ENCODE peak calls at places on chromosomes 2 and 18, in four cellular contexts. E, O, B and Y are unnamed samples.
A peak's percentile ranks its signal among the peaks of the same experiment; 100 is the strongest.

GRCh38 chr2:27152796-27153464 is 4.1 kb downstream of the TCF23 start:
- DNase-seq in E (peak; percentile 83), O (peak; percentile 3), B (no peak), Y (no peak)

GRCh38 chr2:145797692-145798091 is 1277.8 kb upstream of the ZEB2 start:
- DNase-seq in E (no peak), O (no peak), B (no peak), Y (no peak)

GRCh38 chr2:226426292-226426736 is 373.3 kb downstream of the IRS1 start:
- DNase-seq in E (peak; percentile 90), O (peak; percentile 86), B (no peak), Y (peak; percentile 89)

GRCh38 chr18:54127759-54128378 is 96.6 kb downstream of the MBD2 start:
- DNase-seq in E (peak; percentile 79), O (peak; percentile 87), B (peak; percentile 77), Y (peak; percentile 73)

GRCh38 chr2:216596234-216596985 is 36.8 kb upstream of the IGFBP2 start:
- DNase-seq in E (peak; percentile 88), O (peak; percentile 96), B (peak; percentile 62), Y (peak; percentile 84)

GRCh38 chr2:222810044-222810443 is 50.8 kb upstream of the ACSL3 start:
- DNase-seq in E (no peak), O (no peak), B (no peak), Y (no peak)

GRCh38 chr2:234630676-234631350 is 133.9 kb upstream of the ARL4C start:
- DNase-seq in E (peak; percentile 12), O (peak; percentile 47), B (no peak), Y (peak; percentile 11)

GRCh38 chr2:216017365-216017764 is 4.0 kb upstream of the MREG start:
- DNase-seq in E (peak; percentile 51), O (no peak), B (no peak), Y (no peak)

GRCh38 chr2:15766303-15766861 is 174.0 kb upstream of the MYCN start:
- DNase-seq in E (no peak), O (no peak), B (no peak), Y (no peak)

GRCh38 chr2:189369566-189369965 is 71.7 kb upstream of the WDR75 start:
- DNase-seq in E (peak; percentile 78), O (peak; percentile 75), B (no peak), Y (peak; percentile 51)

GRCh38 chr18:49014605-49015267 is 64.0 kb upstream of the SMAD7 start:
- DNase-seq in E (no peak), O (no peak), B (no peak), Y (no peak)

GRCh38 chr2:152716805-152717241 is 438 bp downstream of the PRPF40A start:
- DNase-seq in E (peak; percentile 55), O (peak; percentile 67), B (peak; percentile 62), Y (peak; percentile 41)

GRCh38 chr2:236833501-236834186 is 252.0 kb upstream of the COPS8 start:
- DNase-seq in E (peak; percentile 49), O (no peak), B (no peak), Y (peak; percentile 50)

GRCh38 chr2:178256382-178257053 is 62.2 kb downstream of the OSBPL6 start:
- DNase-seq in E (no peak), O (peak; percentile 53), B (no peak), Y (no peak)

GRCh38 chr2:64019083-64019974 is at the start of gene VPS54:
- DNase-seq in E (peak; percentile 82), O (peak; percentile 81), B (peak; percentile 86), Y (peak; percentile 73)

GRCh38 chr2:9052821-9053533 is 49.5 kb upstream of the MBOAT2 start:
- DNase-seq in E (no peak), O (no peak), B (no peak), Y (no peak)

GRCh38 chr2:151904807-151905206 is 76.6 kb upstream of the ARL5A start:
- DNase-seq in E (no peak), O (no peak), B (no peak), Y (peak; percentile 27)

GRCh38 chr18:45733535-45733934 is 9.6 kb downstream of the SLC14A1 start:
- DNase-seq in E (no peak), O (no peak), B (no peak), Y (no peak)

GRCh38 chr2:172995323-172996244 is 80.1 kb upstream of the MAP3K20 start:
- DNase-seq in E (peak; percentile 90), O (peak; percentile 92), B (peak; percentile 75), Y (peak; percentile 96)

GRCh38 chr2:152861349-152861942 is 143.0 kb downstream of the ARL6IP6 start:
- DNase-seq in E (peak; percentile 52), O (peak; percentile 30), B (peak; percentile 54), Y (peak; percentile 19)

GRCh38 chr2:34012728-34013302 is 413.7 kb upstream of the FAM98A start:
- DNase-seq in E (peak; percentile 53), O (peak; percentile 76), B (peak; percentile 86), Y (peak; percentile 21)

GRCh38 chr2:236113425-236113824 is 54.8 kb downstream of the GBX2 start:
- DNase-seq in E (no peak), O (no peak), B (no peak), Y (no peak)

GRCh38 chr2:211114826-211115450 is 558.5 kb downstream of the CPS1 start:
- DNase-seq in E (no peak), O (peak; percentile 63), B (no peak), Y (no peak)

GRCh38 chr2:22450831-22451230 is 934.1 kb upstream of the KLHL29 start:
- DNase-seq in E (no peak), O (no peak), B (no peak), Y (no peak)

GRCh38 chr2:132582360-132582759 is 87.6 kb downstream of the LYPD1 start:
- DNase-seq in E (peak; percentile 5), O (peak; percentile 27), B (no peak), Y (no peak)

GRCh38 chr2:17429130-17429529 is 89.1 kb downstream of the RAD51AP2 start:
- DNase-seq in E (peak; percentile 70), O (peak; percentile 71), B (no peak), Y (no peak)

GRCh38 chr2:211867845-211868361 is 670.7 kb downstream of the ERBB4 start:
- DNase-seq in E (peak; percentile 2), O (peak; percentile 66), B (no peak), Y (no peak)

GRCh38 chr2:201854221-201854801 is 48.0 kb downstream of the CDK15 start:
- DNase-seq in E (peak; percentile 98), O (peak; percentile 96), B (peak; percentile 44), Y (peak; percentile 90)

GRCh38 chr2:134549104-134549503 is 169.7 kb downstream of the TMEM163 start:
- DNase-seq in E (peak; percentile 75), O (peak; percentile 23), B (no peak), Y (peak; percentile 69)

GRCh38 chr2:212242739-212243138 is 295.9 kb downstream of the ERBB4 start:
- DNase-seq in E (no peak), O (no peak), B (no peak), Y (peak; percentile 10)

GRCh38 chr18:12406376-12407111 is 1.2 kb upstream of the PRELID3A start:
- DNase-seq in E (no peak), O (no peak), B (no peak), Y (no peak)

GRCh38 chr2:217899231-217900009 is 103.4 kb downstream of the TNS1 start:
- DNase-seq in E (peak; percentile 97), O (peak; percentile 87), B (peak; percentile 89), Y (peak; percentile 60)

GRCh38 chr2:139478191-139478914 is 698.2 kb upstream of the NXPH2 start:
- DNase-seq in E (peak; percentile 5), O (no peak), B (no peak), Y (no peak)

GRCh38 chr2:69755862-69756467 is 14.0 kb downstream of the ANXA4 start:
- DNase-seq in E (peak; percentile 96), O (peak; percentile 95), B (no peak), Y (peak; percentile 45)

DNA sequence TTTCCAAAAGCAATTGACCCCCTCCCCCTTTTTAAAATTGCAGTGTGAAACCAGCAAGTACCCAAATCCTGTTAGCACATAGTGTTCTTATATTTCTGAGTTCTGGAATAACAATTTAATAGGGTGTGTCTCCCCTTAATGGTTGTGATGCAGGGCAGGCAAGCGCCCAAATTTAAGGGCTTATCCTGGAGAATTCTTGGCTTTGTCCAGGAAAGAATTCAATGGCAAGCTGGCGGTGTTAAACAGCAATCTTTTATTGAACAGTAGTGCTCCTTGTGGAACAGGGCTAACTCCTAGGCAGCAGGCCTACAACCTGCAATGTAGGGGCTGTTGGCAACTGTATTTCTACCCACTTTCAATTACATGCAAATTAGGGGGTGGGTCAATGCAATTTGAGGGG is 148.8 kb upstream of the KCTD1 start:
- DNase-seq in E (no peak), O (no peak), B (no peak), Y (no peak)
- H3K27me3 ChIP-seq in E (no peaks in the 10 kb centered on the region), O (peaks cover 3% of the 10 kb centered on the region), B (no peaks in the 10 kb centered on the region), Y (no peaks in the 10 kb centered on the region)

GRCh38 chr2:70984576-70985282 is 6.3 kb downstream of the ANKRD53 start:
- DNase-seq in E (peak; percentile 61), O (no peak), B (peak; percentile 77), Y (peak; percentile 72)

GRCh38 chr2:70985283-70985688 is 6.9 kb downstream of the ANKRD53 start:
- DNase-seq in E (no peak), O (no peak), B (no peak), Y (no peak)

GRCh38 chr2:70987386-70987785 is 7.3 kb downstream of the TEX261 start:
- DNase-seq in E (no peak), O (no peak), B (no peak), Y (no peak)

GRCh38 chr2:70986499-70987189 is 8.0 kb downstream of the TEX261 start:
- DNase-seq in E (no peak), O (no peak), B (no peak), Y (no peak)

GRCh38 chr2:70985956-70986355 is 7.5 kb downstream of the ANKRD53 start:
- DNase-seq in E (no peak), O (no peak), B (no peak), Y (no peak)
- H3K27me3 ChIP-seq in E (no peaks in the 10 kb centered on the region), O (no peaks in the 10 kb centered on the region), B (no peaks in the 10 kb centered on the region), Y (no peaks in the 10 kb centered on the region)

GRCh38 chr2:72007402-72007801 is 140.3 kb downstream of the CYP26B1 start:
- DNase-seq in E (no peak), O (no peak), B (peak; percentile 1), Y (no peak)
- H3K27me3 ChIP-seq in E (no peaks in the 10 kb centered on the region), O (peaks cover 11% of the 10 kb centered on the region), B (peaks cover 6% of the 10 kb centered on the region), Y (no peaks in the 10 kb centered on the region)

DNA sequence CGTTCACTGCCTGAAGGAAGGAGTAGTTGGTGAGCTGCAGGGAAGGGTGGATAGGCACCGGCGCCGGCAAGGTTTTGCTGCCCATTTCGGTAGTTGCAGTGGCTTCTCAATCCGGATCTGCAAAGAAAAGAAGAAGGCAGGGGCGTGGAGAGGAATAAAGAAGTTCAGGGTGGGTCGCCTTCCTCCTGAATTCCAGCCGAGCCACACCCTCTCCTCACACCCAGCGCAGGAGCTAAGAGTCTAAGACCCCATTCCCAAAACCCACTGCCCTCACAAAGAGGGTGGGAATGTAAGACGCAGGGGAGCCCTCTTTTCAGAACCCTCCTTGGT is 4.7 kb downstream of the OSR1 start:
- DNase-seq in E (no peak), O (no peak), B (no peak), Y (no peak)
- H3K27me3 ChIP-seq in E (no peaks in the 10 kb centered on the region), O (no peaks in the 10 kb centered on the region), B (peaks cover 65% of the 10 kb centered on the region), Y (peaks cover 79% of the 10 kb centered on the region)

DNA sequence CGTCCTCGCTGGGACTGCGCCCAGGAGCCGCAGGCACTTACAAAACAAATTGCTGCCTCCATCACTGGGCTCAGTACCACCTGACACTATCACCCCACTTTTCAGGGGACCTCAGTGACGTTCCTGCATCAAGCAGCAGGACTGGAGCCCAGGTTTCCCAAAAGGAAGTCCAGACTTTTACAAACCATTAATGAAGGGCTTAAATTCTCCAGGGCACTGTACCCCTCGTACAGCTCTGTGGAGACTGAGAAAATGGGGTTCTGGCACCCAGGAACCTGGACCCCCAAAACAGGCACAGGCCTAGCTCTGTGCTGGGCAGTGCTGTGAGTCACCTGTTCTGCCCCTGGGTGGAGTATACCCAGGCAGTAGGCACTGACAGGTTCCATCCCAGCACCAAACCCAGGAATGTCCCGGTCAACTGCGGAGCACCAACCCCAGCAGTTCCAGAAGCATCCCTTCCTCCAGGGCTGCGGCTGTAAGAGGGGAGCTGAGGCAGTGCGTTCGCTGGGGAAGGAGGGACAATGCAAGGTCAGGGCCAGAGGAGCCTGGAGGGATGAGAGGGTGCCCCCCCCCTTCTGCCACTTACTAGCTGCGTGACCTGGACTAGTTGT is 24.6 kb upstream of the NOTO start:
- DNase-seq in E (peak; percentile 5), O (no peak), B (no peak), Y (no peak)
- H3K27me3 ChIP-seq in E (peaks cover 27% of the 10 kb centered on the region), O (peaks cover 40% of the 10 kb centered on the region), B (peaks cover 38% of the 10 kb centered on the region), Y (peaks cover 92% of the 10 kb centered on the region)